ENCODE peak calls at places on chromosomes 7 and 10, in four cellular contexts. One of them, this sample, is unnamed.

GRCh38 chr7:156192921-156193320 is 380.7 kb upstream of the SHH start:
- DNase-seq in stimulated activated CD4-positive, alpha-beta T cell treated with anti-CD3 and anti-CD28 coated beads, TNF-alpha, amount 100 ng/mL, for 24 hours: no peak
- DNase-seq in activated naive CD8-positive, alpha-beta T cell treated with anti-CD3 and anti-CD28 coated beads, Interleukin-2, amount 50 U/mL, for 16 hours: no peak
- DNase-seq in bronchial epithelial cell: peak; percentile 12
- DNase-seq in this sample: no peak

GRCh38 chr10:123559066-123559822 is 106.9 kb upstream of the GPR26 start:
- DNase-seq in stimulated activated CD4-positive, alpha-beta T cell treated with anti-CD3 and anti-CD28 coated beads, TNF-alpha, amount 100 ng/mL, for 24 hours: peak; percentile 38
- DNase-seq in activated naive CD8-positive, alpha-beta T cell treated with anti-CD3 and anti-CD28 coated beads, Interleukin-2, amount 50 U/mL, for 16 hours: peak; percentile 29
- DNase-seq in bronchial epithelial cell: peak; percentile 36
- DNase-seq in this sample: peak; percentile 55

GRCh38 chr7:73517241-73517995 is 4.7 kb downstream of the BAZ1B start:
- DNase-seq in stimulated activated CD4-positive, alpha-beta T cell treated with anti-CD3 and anti-CD28 coated beads, TNF-alpha, amount 100 ng/mL, for 24 hours: no peak
- DNase-seq in activated naive CD8-positive, alpha-beta T cell treated with anti-CD3 and anti-CD28 coated beads, Interleukin-2, amount 50 U/mL, for 16 hours: no peak
- DNase-seq in bronchial epithelial cell: no peak
- DNase-seq in this sample: no peak

GRCh38 chr7:55571534-55572377 is 546 bp downstream of the VOPP1 start:
- DNase-seq in stimulated activated CD4-positive, alpha-beta T cell treated with anti-CD3 and anti-CD28 coated beads, TNF-alpha, amount 100 ng/mL, for 24 hours: no peak
- DNase-seq in activated naive CD8-positive, alpha-beta T cell treated with anti-CD3 and anti-CD28 coated beads, Interleukin-2, amount 50 U/mL, for 16 hours: no peak
- DNase-seq in bronchial epithelial cell: peak; percentile 30
- DNase-seq in this sample: peak; percentile 49

GRCh38 chr7:36367561-36367889 is 22.1 kb upstream of the ANLN start:
- DNase-seq in stimulated activated CD4-positive, alpha-beta T cell treated with anti-CD3 and anti-CD28 coated beads, TNF-alpha, amount 100 ng/mL, for 24 hours: no peak
- DNase-seq in activated naive CD8-positive, alpha-beta T cell treated with anti-CD3 and anti-CD28 coated beads, Interleukin-2, amount 50 U/mL, for 16 hours: no peak
- DNase-seq in bronchial epithelial cell: no peak
- DNase-seq in this sample: no peak

GRCh38 chr7:20075992-20076813 is 141.0 kb downstream of the MACC1 start:
- DNase-seq in stimulated activated CD4-positive, alpha-beta T cell treated with anti-CD3 and anti-CD28 coated beads, TNF-alpha, amount 100 ng/mL, for 24 hours: no peak
- DNase-seq in activated naive CD8-positive, alpha-beta T cell treated with anti-CD3 and anti-CD28 coated beads, Interleukin-2, amount 50 U/mL, for 16 hours: no peak
- DNase-seq in bronchial epithelial cell: no peak
- DNase-seq in this sample: no peak

GRCh38 chr10:131272897-131273451 is 38.5 kb downstream of the TCERG1L start:
- DNase-seq in stimulated activated CD4-positive, alpha-beta T cell treated with anti-CD3 and anti-CD28 coated beads, TNF-alpha, amount 100 ng/mL, for 24 hours: no peak
- DNase-seq in activated naive CD8-positive, alpha-beta T cell treated with anti-CD3 and anti-CD28 coated beads, Interleukin-2, amount 50 U/mL, for 16 hours: no peak
- DNase-seq in bronchial epithelial cell: no peak
- DNase-seq in this sample: no peak

GRCh38 chr10:124975977-124976514 is 34.1 kb downstream of the ZRANB1 start:
- DNase-seq in stimulated activated CD4-positive, alpha-beta T cell treated with anti-CD3 and anti-CD28 coated beads, TNF-alpha, amount 100 ng/mL, for 24 hours: no peak
- DNase-seq in activated naive CD8-positive, alpha-beta T cell treated with anti-CD3 and anti-CD28 coated beads, Interleukin-2, amount 50 U/mL, for 16 hours: no peak
- DNase-seq in bronchial epithelial cell: no peak
- DNase-seq in this sample: no peak

GRCh38 chr7:80184693-80185092 is 50.1 kb downstream of the GNAI1 start:
- DNase-seq in stimulated activated CD4-positive, alpha-beta T cell treated with anti-CD3 and anti-CD28 coated beads, TNF-alpha, amount 100 ng/mL, for 24 hours: no peak
- DNase-seq in activated naive CD8-positive, alpha-beta T cell treated with anti-CD3 and anti-CD28 coated beads, Interleukin-2, amount 50 U/mL, for 16 hours: no peak
- DNase-seq in bronchial epithelial cell: no peak
- DNase-seq in this sample: no peak

GRCh38 chr7:80526472-80526871 is 14.6 kb upstream of the GNAT3 start:
- DNase-seq in stimulated activated CD4-positive, alpha-beta T cell treated with anti-CD3 and anti-CD28 coated beads, TNF-alpha, amount 100 ng/mL, for 24 hours: no peak
- DNase-seq in activated naive CD8-positive, alpha-beta T cell treated with anti-CD3 and anti-CD28 coated beads, Interleukin-2, amount 50 U/mL, for 16 hours: no peak
- DNase-seq in bronchial epithelial cell: no peak
- DNase-seq in this sample: no peak

GRCh38 chr10:22630229-22631174 is 83.9 kb downstream of the PIP4K2A start:
- DNase-seq in stimulated activated CD4-positive, alpha-beta T cell treated with anti-CD3 and anti-CD28 coated beads, TNF-alpha, amount 100 ng/mL, for 24 hours: peak; percentile 47
- DNase-seq in activated naive CD8-positive, alpha-beta T cell treated with anti-CD3 and anti-CD28 coated beads, Interleukin-2, amount 50 U/mL, for 16 hours: no peak
- DNase-seq in bronchial epithelial cell: peak; percentile 68
- DNase-seq in this sample: no peak

GRCh38 chr10:52443419-52444388 is 129.6 kb downstream of the DKK1 start:
- DNase-seq in stimulated activated CD4-positive, alpha-beta T cell treated with anti-CD3 and anti-CD28 coated beads, TNF-alpha, amount 100 ng/mL, for 24 hours: no peak
- DNase-seq in activated naive CD8-positive, alpha-beta T cell treated with anti-CD3 and anti-CD28 coated beads, Interleukin-2, amount 50 U/mL, for 16 hours: no peak
- DNase-seq in bronchial epithelial cell: peak; percentile 98
- DNase-seq in this sample: no peak

GRCh38 chr7:4209126-4209525 is 473.0 kb upstream of the FOXK1 start:
- DNase-seq in stimulated activated CD4-positive, alpha-beta T cell treated with anti-CD3 and anti-CD28 coated beads, TNF-alpha, amount 100 ng/mL, for 24 hours: no peak
- DNase-seq in activated naive CD8-positive, alpha-beta T cell treated with anti-CD3 and anti-CD28 coated beads, Interleukin-2, amount 50 U/mL, for 16 hours: no peak
- DNase-seq in bronchial epithelial cell: no peak
- DNase-seq in this sample: no peak

GRCh38 chr10:68167271-68167670 is 58.0 kb downstream of the MYPN start:
- DNase-seq in stimulated activated CD4-positive, alpha-beta T cell treated with anti-CD3 and anti-CD28 coated beads, TNF-alpha, amount 100 ng/mL, for 24 hours: no peak
- DNase-seq in activated naive CD8-positive, alpha-beta T cell treated with anti-CD3 and anti-CD28 coated beads, Interleukin-2, amount 50 U/mL, for 16 hours: no peak
- DNase-seq in bronchial epithelial cell: peak; percentile 34
- DNase-seq in this sample: no peak

GRCh38 chr7:94436018-94436604 is 41.4 kb downstream of the COL1A2 start:
- DNase-seq in stimulated activated CD4-positive, alpha-beta T cell treated with anti-CD3 and anti-CD28 coated beads, TNF-alpha, amount 100 ng/mL, for 24 hours: peak; percentile 15
- DNase-seq in activated naive CD8-positive, alpha-beta T cell treated with anti-CD3 and anti-CD28 coated beads, Interleukin-2, amount 50 U/mL, for 16 hours: peak; percentile 18
- DNase-seq in bronchial epithelial cell: peak; percentile 52
- DNase-seq in this sample: peak; percentile 25

GRCh38 chr10:117136391-117136975 is 1.6 kb downstream of the VAX1 start:
- DNase-seq in stimulated activated CD4-positive, alpha-beta T cell treated with anti-CD3 and anti-CD28 coated beads, TNF-alpha, amount 100 ng/mL, for 24 hours: no peak
- DNase-seq in activated naive CD8-positive, alpha-beta T cell treated with anti-CD3 and anti-CD28 coated beads, Interleukin-2, amount 50 U/mL, for 16 hours: no peak
- DNase-seq in bronchial epithelial cell: no peak
- DNase-seq in this sample: no peak

GRCh38 chr10:114320249-114321116 is 81.4 kb downstream of the VWA2 start:
- DNase-seq in stimulated activated CD4-positive, alpha-beta T cell treated with anti-CD3 and anti-CD28 coated beads, TNF-alpha, amount 100 ng/mL, for 24 hours: no peak
- DNase-seq in activated naive CD8-positive, alpha-beta T cell treated with anti-CD3 and anti-CD28 coated beads, Interleukin-2, amount 50 U/mL, for 16 hours: no peak
- DNase-seq in bronchial epithelial cell: peak; percentile 99
- DNase-seq in this sample: no peak

GRCh38 chr10:14466256-14466655 is 135.5 kb upstream of the FRMD4A start:
- DNase-seq in stimulated activated CD4-positive, alpha-beta T cell treated with anti-CD3 and anti-CD28 coated beads, TNF-alpha, amount 100 ng/mL, for 24 hours: no peak
- DNase-seq in activated naive CD8-positive, alpha-beta T cell treated with anti-CD3 and anti-CD28 coated beads, Interleukin-2, amount 50 U/mL, for 16 hours: no peak
- DNase-seq in bronchial epithelial cell: no peak
- DNase-seq in this sample: no peak

GRCh38 chr10:71696635-71697326 is 22.8 kb downstream of the C10orf105 start:
- DNase-seq in stimulated activated CD4-positive, alpha-beta T cell treated with anti-CD3 and anti-CD28 coated beads, TNF-alpha, amount 100 ng/mL, for 24 hours: peak; percentile 27
- DNase-seq in activated naive CD8-positive, alpha-beta T cell treated with anti-CD3 and anti-CD28 coated beads, Interleukin-2, amount 50 U/mL, for 16 hours: no peak
- DNase-seq in bronchial epithelial cell: peak; percentile 20
- DNase-seq in this sample: peak; percentile 41

GRCh38 chr7:82623812-82624211 is 180.2 kb upstream of the CACNA2D1 start:
- DNase-seq in stimulated activated CD4-positive, alpha-beta T cell treated with anti-CD3 and anti-CD28 coated beads, TNF-alpha, amount 100 ng/mL, for 24 hours: no peak
- DNase-seq in activated naive CD8-positive, alpha-beta T cell treated with anti-CD3 and anti-CD28 coated beads, Interleukin-2, amount 50 U/mL, for 16 hours: no peak
- DNase-seq in bronchial epithelial cell: no peak
- DNase-seq in this sample: no peak

GRCh38 chr7:84510501-84510900 is 315.9 kb upstream of the SEMA3A start:
- DNase-seq in stimulated activated CD4-positive, alpha-beta T cell treated with anti-CD3 and anti-CD28 coated beads, TNF-alpha, amount 100 ng/mL, for 24 hours: no peak
- DNase-seq in activated naive CD8-positive, alpha-beta T cell treated with anti-CD3 and anti-CD28 coated beads, Interleukin-2, amount 50 U/mL, for 16 hours: no peak
- DNase-seq in bronchial epithelial cell: peak; percentile 57
- DNase-seq in this sample: no peak

GRCh38 chr7:152633504-152633903 is 42.4 kb downstream of the XRCC2 start:
- DNase-seq in stimulated activated CD4-positive, alpha-beta T cell treated with anti-CD3 and anti-CD28 coated beads, TNF-alpha, amount 100 ng/mL, for 24 hours: no peak
- DNase-seq in activated naive CD8-positive, alpha-beta T cell treated with anti-CD3 and anti-CD28 coated beads, Interleukin-2, amount 50 U/mL, for 16 hours: no peak
- DNase-seq in bronchial epithelial cell: no peak
- DNase-seq in this sample: no peak

GRCh38 chr7:51023547-51023946 is 240.9 kb upstream of the GRB10 start:
- DNase-seq in stimulated activated CD4-positive, alpha-beta T cell treated with anti-CD3 and anti-CD28 coated beads, TNF-alpha, amount 100 ng/mL, for 24 hours: no peak
- DNase-seq in activated naive CD8-positive, alpha-beta T cell treated with anti-CD3 and anti-CD28 coated beads, Interleukin-2, amount 50 U/mL, for 16 hours: no peak
- DNase-seq in bronchial epithelial cell: no peak
- DNase-seq in this sample: no peak

GRCh38 chr10:29409241-29410051 is 120.6 kb downstream of the LYZL1 start:
- DNase-seq in stimulated activated CD4-positive, alpha-beta T cell treated with anti-CD3 and anti-CD28 coated beads, TNF-alpha, amount 100 ng/mL, for 24 hours: no peak
- DNase-seq in activated naive CD8-positive, alpha-beta T cell treated with anti-CD3 and anti-CD28 coated beads, Interleukin-2, amount 50 U/mL, for 16 hours: no peak
- DNase-seq in bronchial epithelial cell: peak; percentile 55
- DNase-seq in this sample: peak; percentile 25

GRCh38 chr10:44258460-44259089 is 126.3 kb downstream of the CXCL12 start:
- DNase-seq in stimulated activated CD4-positive, alpha-beta T cell treated with anti-CD3 and anti-CD28 coated beads, TNF-alpha, amount 100 ng/mL, for 24 hours: no peak
- DNase-seq in activated naive CD8-positive, alpha-beta T cell treated with anti-CD3 and anti-CD28 coated beads, Interleukin-2, amount 50 U/mL, for 16 hours: no peak
- DNase-seq in bronchial epithelial cell: no peak
- DNase-seq in this sample: no peak

GRCh38 chr7:2626498-2627117 is 5.2 kb upstream of the TTYH3 start:
- DNase-seq in stimulated activated CD4-positive, alpha-beta T cell treated with anti-CD3 and anti-CD28 coated beads, TNF-alpha, amount 100 ng/mL, for 24 hours: no peak
- DNase-seq in activated naive CD8-positive, alpha-beta T cell treated with anti-CD3 and anti-CD28 coated beads, Interleukin-2, amount 50 U/mL, for 16 hours: no peak
- DNase-seq in bronchial epithelial cell: no peak
- DNase-seq in this sample: no peak